ENCODE peak calls at places on chromosomes 13 and 19, in eight cellular contexts. G is thoracic aorta; B is psoas muscle; O is CD4-positive, alpha-beta memory T cell; H is MM.1S; U is ascending aorta; J is HCT116; N is GM23338. P is an unnamed sample.

GRCh38 chr13:24865158-24865557 is 101.2 kb downstream of the RNF17 start:
- DNase-seq in B (no peak), N (no peak), U (no peak), O (no peak), H (no peak), J (no peak), G (no peak), P (no peak)

GRCh38 chr13:90968510-90968909 is 379.0 kb upstream of the MIR17HG start:
- DNase-seq in B (no peak), G (no peak), O (no peak), U (no peak), N (peak), J (peak), H (no peak), P (no peak)

GRCh38 chr13:114002771-114003321 is 29.0 kb upstream of the C13orf46 start:
- DNase-seq in H (no peak), U (no peak), G (no peak), N (no peak), B (peak), J (no peak), O (peak), P (no peak)

GRCh38 chr13:88979465-88980180 is 1308.5 kb downstream of the SLITRK5 start:
- DNase-seq in N (peak), G (no peak), B (no peak), H (peak), O (no peak), U (no peak), J (no peak), P (no peak)

GRCh38 chr13:100625447-100625846 is 36.9 kb upstream of the GGACT start:
- DNase-seq in N (peak), J (no peak), H (no peak), B (no peak), U (no peak), O (no peak), G (no peak), P (no peak)

GRCh38 chr19:8877854-8878705 is 45.9 kb downstream of the MBD3L1 start:
- DNase-seq in G (no peak), J (peak), N (peak), H (no peak), O (no peak), U (no peak), B (no peak), P (no peak)

GRCh38 chr19:23116802-23117571 is at the start of gene ZNF730:
- DNase-seq in H (peak), O (no peak), B (peak), N (peak), G (no peak), U (no peak), J (no peak), P (peak)

GRCh38 chr13:41502676-41503075 is 45.3 kb downstream of the RGCC start:
- DNase-seq in N (no peak), J (no peak), B (no peak), G (no peak), U (no peak), H (peak), O (peak), P (no peak)

GRCh38 chr13:90868321-90868920 is 479.1 kb upstream of the MIR17HG start:
- DNase-seq in N (peak), U (no peak), H (no peak), J (peak), G (no peak), O (no peak), B (no peak), P (no peak)

GRCh38 chr19:46271488-46272197 is 25.2 kb upstream of the HIF3A start:
- DNase-seq in O (no peak), N (no peak), G (no peak), H (no peak), J (no peak), U (no peak), B (no peak), P (no peak)

GRCh38 chr19:16957151-16957662 is 68.4 kb downstream of the F2RL3 start:
- DNase-seq in H (no peak), B (no peak), N (no peak), J (no peak), U (no peak), G (no peak), O (no peak), P (no peak)

GRCh38 chr13:113591750-113592149 is 7.2 kb downstream of the TFDP1 start:
- DNase-seq in N (no peak), B (peak), H (no peak), G (no peak), O (no peak), J (no peak), U (peak), P (no peak)

GRCh38 chr19:2109278-2109864 is 12.7 kb downstream of the IZUMO4 start:
- DNase-seq in B (no peak), U (no peak), G (no peak), N (no peak), O (no peak), J (no peak), H (no peak), P (no peak)

GRCh38 chr19:55602104-55603001 is 2.3 kb downstream of the ZNF524 start:
- DNase-seq in G (no peak), U (no peak), N (no peak), O (peak), J (no peak), B (peak), H (no peak), P (no peak)

GRCh38 chr13:30863796-30864195 is 42.3 kb upstream of the MEDAG start:
- DNase-seq in O (no peak), H (no peak), G (no peak), J (no peak), U (peak), B (no peak), N (peak), P (no peak)

GRCh38 chr19:51101171-51101865 is 6.9 kb downstream of the CTU1 start:
- DNase-seq in U (no peak), N (no peak), O (no peak), B (no peak), G (no peak), J (no peak), H (no peak), P (no peak)

GRCh38 chr19:45876411-45877197 is 9.3 kb downstream of the IRF2BP1 start:
- DNase-seq in N (peak), G (no peak), B (peak), H (no peak), J (no peak), O (no peak), U (no peak), P (no peak)

GRCh38 chr19:56393119-56394012 is at the start of gene ZNF582:
- DNase-seq in J (no peak), N (peak), H (peak), G (peak), U (peak), B (peak), O (peak), P (peak)

GRCh38 chr13:23724196-23724970 is 154.2 kb downstream of the TNFRSF19 start:
- DNase-seq in J (no peak), N (peak), U (no peak), H (no peak), O (no peak), G (no peak), B (no peak), P (no peak)

GRCh38 chr19:49513746-49514118 is 1.3 kb downstream of the FCGRT start:
- DNase-seq in U (no peak), N (no peak), G (no peak), B (no peak), H (no peak), O (no peak), J (no peak), P (no peak)
- H3K27ac ChIP-seq in U (peak), N (peak), G (peak), B (no peak), H (no peak), O (peak), J (no peak), P (no peak)

GRCh38 chr19:18475762-18476331 is 37.9 kb upstream of the ISYNA1 start:
- DNase-seq in J (no peak), B (peak), G (no peak), U (no peak), O (no peak), H (no peak), N (no peak), P (no peak)
- H3K27ac ChIP-seq in J (no peak), B (peak), G (no peak), U (no peak), O (peak), H (no peak), N (no peak), P (no peak)

GRCh38 chr19:5136060-5136855 is 167.3 kb downstream of the KDM4B start:
- DNase-seq in U (no peak), N (no peak), H (no peak), G (no peak), B (no peak), O (no peak), J (no peak), P (no peak)

GRCh38 chr19:5134683-5135082 is 165.8 kb downstream of the KDM4B start:
- DNase-seq in O (no peak), H (no peak), G (no peak), U (no peak), B (no peak), N (no peak), J (no peak), P (no peak)

GRCh38 chr19:5138606-5139594 is 170.0 kb downstream of the KDM4B start:
- DNase-seq in B (peak), O (peak), U (peak), H (no peak), J (no peak), N (no peak), G (no peak), P (no peak)

GRCh38 chr19:5137571-5138124 is 168.7 kb downstream of the KDM4B start:
- DNase-seq in N (peak), J (no peak), O (no peak), U (no peak), B (peak), H (no peak), G (no peak), P (no peak)

GRCh38 chr19:5137114-5137513 is 168.2 kb downstream of the KDM4B start:
- DNase-seq in N (no peak), H (no peak), B (no peak), U (no peak), J (no peak), O (no peak), G (no peak), P (no peak)
- H3K27ac ChIP-seq in N (no peak), H (no peak), B (no peak), U (no peak), J (no peak), O (no peak), G (no peak), P (no peak)

DNA sequence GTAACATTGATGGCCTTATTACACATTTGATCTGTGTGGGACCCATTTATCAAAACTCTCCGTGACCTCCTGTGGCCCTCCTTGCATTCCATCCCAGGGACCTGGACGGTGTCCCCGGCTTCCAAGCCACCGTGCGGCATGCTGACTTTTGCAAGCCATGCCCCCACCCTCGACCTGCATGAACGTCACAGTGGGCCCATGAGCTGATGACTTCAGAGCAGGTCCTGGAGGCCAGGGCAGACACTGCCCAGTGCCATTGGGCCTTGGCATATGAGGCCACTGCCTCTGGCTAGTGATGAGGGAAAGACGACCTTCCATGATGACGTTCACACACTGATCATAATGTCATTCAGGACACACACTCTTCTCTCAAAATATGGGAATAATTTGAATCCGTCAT is 62.8 kb downstream of the RAB20 start:
- DNase-seq in G (no peak), O (no peak), B (no peak), H (no peak), U (no peak), J (no peak), N (no peak), P (no peak)
- H3K27ac ChIP-seq in G (no peak), O (no peak), B (peak), H (no peak), U (no peak), J (no peak), N (no peak), P (no peak)

GRCh38 chr13:21800847-21801616 is 130.2 kb downstream of the FGF9 start:
- DNase-seq in U (no peak), J (no peak), H (no peak), G (no peak), O (no peak), B (no peak), N (peak), P (peak)

GRCh38 chr13:21799671-21800070 is 128.8 kb downstream of the FGF9 start:
- DNase-seq in G (no peak), H (no peak), N (no peak), U (no peak), J (no peak), B (no peak), O (no peak), P (no peak)

DNA sequence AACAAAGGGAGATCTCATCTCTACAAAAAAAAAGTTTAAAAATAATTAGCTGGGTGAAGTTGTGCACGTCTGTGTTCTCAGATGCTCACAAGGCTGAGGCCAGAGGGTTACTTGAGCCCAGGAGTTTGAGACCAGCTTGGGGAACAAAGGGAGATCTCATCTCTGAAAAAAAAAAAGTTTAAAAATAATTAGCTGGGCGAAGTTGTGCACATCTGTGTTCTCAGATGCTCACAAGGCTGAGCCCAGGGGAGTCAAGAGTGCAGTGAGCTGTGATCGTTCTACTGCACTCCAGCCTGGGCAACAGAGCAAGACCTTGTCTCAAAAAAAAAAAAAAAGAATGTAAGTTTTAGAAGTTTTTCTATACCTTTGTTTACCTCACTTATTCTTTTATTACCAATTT is 127.3 kb downstream of the FGF9 start:
- DNase-seq in H (no peak), B (no peak), J (no peak), O (no peak), U (no peak), N (no peak), G (no peak), P (no peak)
- H3K27ac ChIP-seq in H (no peak), B (no peak), J (no peak), O (no peak), U (no peak), N (no peak), G (no peak), P (no peak)

GRCh38 chr13:51286135-51287002 is 53.1 kb upstream of the SERPINE3 start:
- DNase-seq in O (peak), N (peak), U (peak), G (peak), J (peak), B (peak), H (peak), P (no peak)

GRCh38 chr13:51287758-51288157 is 51.7 kb upstream of the SERPINE3 start:
- DNase-seq in B (no peak), G (no peak), O (no peak), N (no peak), U (no peak), H (no peak), J (no peak), P (no peak)

GRCh38 chr13:51292000-51292550 is 47.4 kb upstream of the SERPINE3 start:
- DNase-seq in G (no peak), J (no peak), O (no peak), H (no peak), B (no peak), N (no peak), U (no peak), P (no peak)

GRCh38 chr13:51291341-51291740 is 48.1 kb upstream of the SERPINE3 start:
- DNase-seq in J (no peak), H (no peak), N (no peak), G (no peak), B (no peak), U (no peak), O (no peak), P (no peak)
- H3K27ac ChIP-seq in J (no peak), H (no peak), N (no peak), G (peak), B (no peak), U (peak), O (no peak), P (no peak)

DNA sequence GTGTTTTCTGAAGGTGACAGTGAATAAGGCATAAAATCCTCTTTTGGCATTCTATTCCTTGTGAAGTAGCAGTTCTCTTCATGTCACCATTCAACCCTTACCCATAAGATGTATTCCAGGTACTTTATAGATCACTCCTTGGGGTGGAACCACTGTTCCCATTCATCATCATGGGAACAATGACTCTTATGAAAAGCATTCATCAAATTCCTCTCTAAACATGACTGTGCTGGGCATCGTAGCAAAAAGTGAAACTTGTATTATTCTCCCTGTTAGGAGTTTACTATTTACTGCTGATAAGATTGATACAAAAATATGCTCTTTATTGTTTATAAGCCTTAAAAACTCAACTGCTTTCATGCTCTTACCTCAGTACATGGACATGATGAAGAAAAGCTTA is 793.4 kb downstream of the LIG4 start:
- DNase-seq in N (no peak), U (no peak), J (no peak), O (no peak), H (no peak), B (no peak), G (no peak), P (no peak)
- H3K27ac ChIP-seq in N (no peak), U (no peak), J (no peak), O (no peak), H (no peak), B (no peak), G (no peak), P (no peak)

GRCh38 chr19:42495663-42496062 is 32.6 kb downstream of the CEACAM1 start:
- DNase-seq in H (no peak), N (no peak), J (no peak), U (no peak), O (no peak), B (no peak), G (no peak), P (no peak)

GRCh38 chr19:42496551-42497133 is 31.6 kb downstream of the CEACAM1 start:
- DNase-seq in J (no peak), B (no peak), G (no peak), H (no peak), O (no peak), N (no peak), U (no peak), P (no peak)

GRCh38 chr19:42494321-42494720 is 34.0 kb downstream of the CEACAM1 start:
- DNase-seq in O (no peak), J (no peak), G (no peak), U (no peak), B (no peak), N (no peak), H (no peak), P (no peak)

GRCh38 chr19:42498387-42498786 is 29.9 kb downstream of the CEACAM1 start:
- DNase-seq in N (no peak), J (no peak), G (no peak), U (no peak), H (no peak), B (no peak), O (no peak), P (no peak)

GRCh38 chr19:42497492-42498226 is 30.6 kb downstream of the CEACAM1 start:
- DNase-seq in O (no peak), H (peak), U (no peak), J (no peak), B (no peak), G (no peak), N (no peak), P (no peak)
- H3K27ac ChIP-seq in O (no peak), H (peak), U (no peak), J (no peak), B (no peak), G (no peak), N (no peak), P (no peak)

GRCh38 chr19:10228925-10229324 is 2.2 kb downstream of the S1PR2 start:
- DNase-seq in O (no peak), B (no peak), U (no peak), J (no peak), G (no peak), H (peak), N (peak), P (no peak)

GRCh38 chr19:10227215-10227971 is 3.7 kb downstream of the S1PR2 start:
- DNase-seq in B (peak), H (no peak), U (peak), O (no peak), G (no peak), J (no peak), N (peak), P (no peak)

GRCh38 chr19:10226376-10227214 is 4.5 kb downstream of the S1PR2 start:
- DNase-seq in N (no peak), U (peak), B (peak), J (no peak), G (no peak), O (no peak), H (no peak), P (no peak)

GRCh38 chr19:10230155-10230903 is 802 bp downstream of the S1PR2 start:
- DNase-seq in B (peak), H (no peak), O (peak), G (no peak), N (peak), U (peak), J (no peak), P (no peak)

DNA sequence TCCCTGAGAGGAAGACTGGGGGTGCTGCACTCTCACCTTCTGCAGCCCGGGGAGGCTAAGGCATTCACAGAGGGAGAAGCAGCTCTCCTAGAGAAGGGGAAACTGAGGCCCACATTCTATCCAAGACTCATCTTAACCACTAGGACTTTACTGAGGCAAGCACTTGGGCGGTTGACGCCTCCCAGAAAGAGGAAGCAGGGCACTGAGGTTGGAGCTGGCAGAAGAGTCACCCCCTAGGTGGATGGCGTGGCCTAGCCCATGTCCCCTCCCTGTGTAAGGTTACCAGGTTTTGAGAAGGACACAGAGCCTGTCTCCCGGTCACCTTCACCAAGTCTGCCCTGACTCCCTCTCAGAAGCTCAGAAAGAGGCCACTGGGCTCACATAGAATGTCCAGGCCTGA is 2.7 kb downstream of the S1PR2 start:
- DNase-seq in O (no peak), H (no peak), N (no peak), U (no peak), G (no peak), J (no peak), B (no peak), P (no peak)
- H3K27ac ChIP-seq in O (no peak), H (no peak), N (no peak), U (no peak), G (no peak), J (no peak), B (no peak), P (no peak)

GRCh38 chr13:33154911-33155310 is 130.6 kb downstream of the STARD13 start:
- DNase-seq in G (no peak), N (no peak), B (no peak), U (no peak), H (no peak), J (no peak), O (no peak), P (no peak)
- H3K27ac ChIP-seq in G (no peak), N (no peak), B (no peak), U (peak), H (no peak), J (no peak), O (no peak), P (no peak)

P was measured in epithelial cell of prostate.